ENCODE peak calls at places on chromosomes 1 and 21, in five cellular contexts. One of them, this sample, is unnamed.

GRCh38 chr21:45558044-45558721 is 15.9 kb upstream of the SLC19A1 start:
- DNase-seq in cardiac muscle cell: no peak
- DNase-seq in NCI-H524: no peak
- DNase-seq in choroid plexus epithelial cell: no peak
- DNase-seq in A549: no peak
- DNase-seq in this sample: no peak

GRCh38 chr21:42056468-42056867 is 14.6 kb upstream of the UMODL1 start:
- DNase-seq in cardiac muscle cell: no peak
- DNase-seq in NCI-H524: no peak
- DNase-seq in choroid plexus epithelial cell: no peak
- DNase-seq in A549: no peak
- DNase-seq in this sample: no peak

GRCh38 chr1:30508651-30509050 is 214.7 kb downstream of the MATN1 start:
- DNase-seq in cardiac muscle cell: no peak
- DNase-seq in NCI-H524: no peak
- DNase-seq in choroid plexus epithelial cell: no peak
- DNase-seq in A549: no peak
- DNase-seq in this sample: no peak

GRCh38 chr1:209807509-209807908 is 1.6 kb upstream of the IRF6 start:
- DNase-seq in cardiac muscle cell: peak; percentile 21
- DNase-seq in NCI-H524: no peak
- DNase-seq in choroid plexus epithelial cell: peak; percentile 20
- DNase-seq in A549: no peak
- DNase-seq in this sample: no peak

GRCh38 chr1:215526147-215526845 is 40.8 kb upstream of the KCTD3 start:
- DNase-seq in cardiac muscle cell: peak; percentile 73
- DNase-seq in NCI-H524: peak; percentile 69
- DNase-seq in choroid plexus epithelial cell: peak; percentile 71
- DNase-seq in A549: no peak
- DNase-seq in this sample: no peak

GRCh38 chr1:186059311-186059710 is 315.7 kb downstream of the TPR start:
- DNase-seq in cardiac muscle cell: peak; percentile 39
- DNase-seq in NCI-H524: no peak
- DNase-seq in choroid plexus epithelial cell: peak; percentile 76
- DNase-seq in A549: no peak
- DNase-seq in this sample: no peak

GRCh38 chr1:178531897-178532296 is 19.0 kb downstream of the TEX35 start:
- DNase-seq in cardiac muscle cell: no peak
- DNase-seq in NCI-H524: peak; percentile 51
- DNase-seq in choroid plexus epithelial cell: no peak
- DNase-seq in A549: no peak
- DNase-seq in this sample: no peak

GRCh38 chr1:184860985-184861754 is 106.5 kb upstream of the EDEM3 start:
- DNase-seq in cardiac muscle cell: no peak
- DNase-seq in NCI-H524: peak; percentile 73
- DNase-seq in choroid plexus epithelial cell: no peak
- DNase-seq in A549: no peak
- DNase-seq in this sample: no peak

GRCh38 chr1:56563568-56563967 is 15.8 kb downstream of the PLPP3 start:
- DNase-seq in cardiac muscle cell: no peak
- DNase-seq in NCI-H524: no peak
- DNase-seq in choroid plexus epithelial cell: no peak
- DNase-seq in A549: no peak
- DNase-seq in this sample: no peak

GRCh38 chr1:208604295-208604694 is 360.1 kb upstream of the PLXNA2 start:
- DNase-seq in cardiac muscle cell: peak; percentile 14
- DNase-seq in NCI-H524: no peak
- DNase-seq in choroid plexus epithelial cell: peak; percentile 62
- DNase-seq in A549: no peak
- DNase-seq in this sample: no peak

GRCh38 chr1:41414716-41415306 is 53.6 kb downstream of the FOXO6 start:
- DNase-seq in cardiac muscle cell: no peak
- DNase-seq in NCI-H524: no peak
- DNase-seq in choroid plexus epithelial cell: no peak
- DNase-seq in A549: no peak
- DNase-seq in this sample: no peak

GRCh38 chr21:45539796-45540600 is 2.2 kb downstream of the SLC19A1 start:
- DNase-seq in cardiac muscle cell: no peak
- DNase-seq in NCI-H524: no peak
- DNase-seq in choroid plexus epithelial cell: no peak
- DNase-seq in A549: no peak
- DNase-seq in this sample: no peak

GRCh38 chr1:168365719-168366474 is 85.2 kb downstream of the TBX19 start:
- DNase-seq in cardiac muscle cell: no peak
- DNase-seq in NCI-H524: peak; percentile 21
- DNase-seq in choroid plexus epithelial cell: peak; percentile 29
- DNase-seq in A549: no peak
- DNase-seq in this sample: no peak

GRCh38 chr1:232250838-232251237 is 379.1 kb downstream of the SIPA1L2 start:
- DNase-seq in cardiac muscle cell: no peak
- DNase-seq in NCI-H524: peak; percentile 98
- DNase-seq in choroid plexus epithelial cell: no peak
- DNase-seq in A549: no peak
- DNase-seq in this sample: no peak

GRCh38 chr1:54474500-54475235 is 68.5 kb upstream of the SSBP3 start:
- DNase-seq in cardiac muscle cell: no peak
- DNase-seq in NCI-H524: peak; percentile 85
- DNase-seq in choroid plexus epithelial cell: no peak
- DNase-seq in A549: no peak
- DNase-seq in this sample: no peak

GRCh38 chr1:55735110-55735509 is 519.9 kb upstream of the USP24 start:
- DNase-seq in cardiac muscle cell: no peak
- DNase-seq in NCI-H524: no peak
- DNase-seq in choroid plexus epithelial cell: no peak
- DNase-seq in A549: no peak
- DNase-seq in this sample: no peak

GRCh38 chr21:26572668-26573381 is at the start of gene CYYR1:
- DNase-seq in cardiac muscle cell: peak; percentile 7
- DNase-seq in NCI-H524: peak; percentile 75
- DNase-seq in choroid plexus epithelial cell: peak; percentile 12
- DNase-seq in A549: no peak
- DNase-seq in this sample: no peak

GRCh38 chr1:76170114-76170513 is 95.6 kb downstream of the ST6GALNAC3 start:
- DNase-seq in cardiac muscle cell: no peak
- DNase-seq in NCI-H524: no peak
- DNase-seq in choroid plexus epithelial cell: no peak
- DNase-seq in A549: no peak
- DNase-seq in this sample: no peak

GRCh38 chr1:86938450-86938849 is 24.0 kb downstream of the HS2ST1 start:
- DNase-seq in cardiac muscle cell: no peak
- DNase-seq in NCI-H524: no peak
- DNase-seq in choroid plexus epithelial cell: no peak
- DNase-seq in A549: no peak
- DNase-seq in this sample: no peak

GRCh38 chr1:7671676-7672075 is 99.4 kb upstream of the VAMP3 start:
- DNase-seq in cardiac muscle cell: no peak
- DNase-seq in NCI-H524: no peak
- DNase-seq in choroid plexus epithelial cell: no peak
- DNase-seq in A549: no peak
- DNase-seq in this sample: no peak

GRCh38 chr1:155012052-155012546 is 9.5 kb downstream of the ZBTB7B start:
- DNase-seq in cardiac muscle cell: peak; percentile 69
- DNase-seq in NCI-H524: peak; percentile 98
- DNase-seq in choroid plexus epithelial cell: peak; percentile 53
- DNase-seq in A549: no peak
- DNase-seq in this sample: no peak

GRCh38 chr21:32545948-32546441 is 39.3 kb downstream of the TCP10L start:
- DNase-seq in cardiac muscle cell: no peak
- DNase-seq in NCI-H524: no peak
- DNase-seq in choroid plexus epithelial cell: no peak
- DNase-seq in A549: no peak
- DNase-seq in this sample: no peak

GRCh38 chr1:248821101-248821500 is 4.6 kb downstream of the SH3BP5L start:
- DNase-seq in cardiac muscle cell: peak; percentile 39
- DNase-seq in NCI-H524: no peak
- DNase-seq in choroid plexus epithelial cell: peak; percentile 40
- DNase-seq in A549: peak; percentile 43
- DNase-seq in this sample: no peak

GRCh38 chr1:201767339-201767738 is 61.6 kb upstream of the IPO9 start:
- DNase-seq in cardiac muscle cell: no peak
- DNase-seq in NCI-H524: no peak
- DNase-seq in choroid plexus epithelial cell: no peak
- DNase-seq in A549: no peak
- DNase-seq in this sample: no peak

GRCh38 chr1:17239420-17239819 is 9.5 kb upstream of the PADI3 start:
- DNase-seq in cardiac muscle cell: peak; percentile 97
- DNase-seq in NCI-H524: peak; percentile 80
- DNase-seq in choroid plexus epithelial cell: peak; percentile 98
- DNase-seq in A549: peak; percentile 79
- DNase-seq in this sample: peak; percentile 32

GRCh38 chr1:182739545-182739944 is 50.0 kb upstream of the NPL start:
- DNase-seq in cardiac muscle cell: peak; percentile 39
- DNase-seq in NCI-H524: peak; percentile 58
- DNase-seq in choroid plexus epithelial cell: peak; percentile 31
- DNase-seq in A549: no peak
- DNase-seq in this sample: no peak

GRCh38 chr21:46066843-46067331 is 31.0 kb upstream of the COL6A2 start:
- DNase-seq in cardiac muscle cell: peak; percentile 70
- DNase-seq in NCI-H524: no peak
- DNase-seq in choroid plexus epithelial cell: peak; percentile 56
- DNase-seq in A549: no peak
- DNase-seq in this sample: no peak

GRCh38 chr1:184801503-184801902 is 46.8 kb upstream of the EDEM3 start:
- DNase-seq in cardiac muscle cell: peak; percentile 59
- DNase-seq in NCI-H524: no peak
- DNase-seq in choroid plexus epithelial cell: peak; percentile 85
- DNase-seq in A549: no peak
- DNase-seq in this sample: no peak

GRCh38 chr21:36073181-36073580 is 3.4 kb downstream of the CBR1 start:
- DNase-seq in cardiac muscle cell: no peak
- DNase-seq in NCI-H524: no peak
- DNase-seq in choroid plexus epithelial cell: no peak
- DNase-seq in A549: no peak
- DNase-seq in this sample: no peak

GRCh38 chr1:22749919-22750670 is 39.5 kb downstream of the EPHB2 start:
- DNase-seq in cardiac muscle cell: peak; percentile 93
- DNase-seq in NCI-H524: no peak
- DNase-seq in choroid plexus epithelial cell: peak; percentile 94
- DNase-seq in A549: peak; percentile 65
- DNase-seq in this sample: peak; percentile 4

GRCh38 chr1:150168960-150169565 is 19.3 kb downstream of the PLEKHO1 start:
- DNase-seq in cardiac muscle cell: peak; percentile 75
- DNase-seq in NCI-H524: peak; percentile 45
- DNase-seq in choroid plexus epithelial cell: peak; percentile 75
- DNase-seq in A549: peak; percentile 92
- DNase-seq in this sample: no peak

This sample was measured in stimulated activated naive B cell treated with anti-CD40 and anti-IgM and Interleukin-4, amounts not matched to agents 10 μg/mL and 1 μg/mL and 100 μg/mL, for 72 hours.